ENCODE peak calls at places on chromosomes 6 and 20, in eight cellular contexts. One of them, this sample, is unnamed.

GRCh38 chr20:60104980-60105379 is 146.8 kb downstream of the CDH26 start:
- DNase-seq in Peyer's patch: no peak
- DNase-seq in heart left ventricle: no peak
- DNase-seq in sigmoid colon: no peak
- DNase-seq in HCT116: no peak
- DNase-seq in body of pancreas: no peak
- DNase-seq in right lobe of liver: no peak
- DNase-seq in spleen: no peak
- DNase-seq in this sample: no peak

GRCh38 chr6:163408352-163408991 is 6.0 kb upstream of the QKI start:
- DNase-seq in Peyer's patch: no peak
- DNase-seq in heart left ventricle: no peak
- DNase-seq in sigmoid colon: no peak
- DNase-seq in HCT116: no peak
- DNase-seq in body of pancreas: no peak
- DNase-seq in right lobe of liver: no peak
- DNase-seq in spleen: no peak
- DNase-seq in this sample: no peak

GRCh38 chr6:105452924-105453756 is 50.3 kb upstream of the PREP start:
- DNase-seq in Peyer's patch: peak; percentile 56
- DNase-seq in heart left ventricle: no peak
- DNase-seq in sigmoid colon: no peak
- DNase-seq in HCT116: no peak
- DNase-seq in body of pancreas: peak; percentile 12
- DNase-seq in right lobe of liver: no peak
- DNase-seq in spleen: peak; percentile 83
- DNase-seq in this sample: no peak

GRCh38 chr20:43448748-43449535 is 8.8 kb upstream of the SRSF6 start:
- DNase-seq in Peyer's patch: peak; percentile 71
- DNase-seq in heart left ventricle: no peak
- DNase-seq in sigmoid colon: no peak
- DNase-seq in HCT116: peak; percentile 36
- DNase-seq in body of pancreas: peak; percentile 66
- DNase-seq in right lobe of liver: peak; percentile 27
- DNase-seq in spleen: no peak
- DNase-seq in this sample: no peak

GRCh38 chr20:5491463-5491862 is 174.7 kb upstream of the PROKR2 start:
- DNase-seq in Peyer's patch: no peak
- DNase-seq in heart left ventricle: no peak
- DNase-seq in sigmoid colon: no peak
- DNase-seq in HCT116: no peak
- DNase-seq in body of pancreas: peak; percentile 52
- DNase-seq in right lobe of liver: no peak
- DNase-seq in spleen: no peak
- DNase-seq in this sample: no peak

GRCh38 chr20:50190251-50191064 is at the start of gene CEBPB:
- DNase-seq in Peyer's patch: peak; percentile 94
- DNase-seq in heart left ventricle: peak; percentile 92
- DNase-seq in sigmoid colon: peak; percentile 97
- DNase-seq in HCT116: peak; percentile 76
- DNase-seq in body of pancreas: peak; percentile 92
- DNase-seq in right lobe of liver: peak; percentile 95
- DNase-seq in spleen: peak; percentile 98
- DNase-seq in this sample: peak; percentile 94

GRCh38 chr6:10099086-10099499 is 315.8 kb downstream of the TFAP2A start:
- DNase-seq in Peyer's patch: no peak
- DNase-seq in heart left ventricle: no peak
- DNase-seq in sigmoid colon: no peak
- DNase-seq in HCT116: no peak
- DNase-seq in body of pancreas: peak; percentile 68
- DNase-seq in right lobe of liver: no peak
- DNase-seq in spleen: no peak
- DNase-seq in this sample: no peak

GRCh38 chr6:108105584-108105983 is 31.0 kb upstream of the OSTM1 start:
- DNase-seq in Peyer's patch: no peak
- DNase-seq in heart left ventricle: no peak
- DNase-seq in sigmoid colon: no peak
- DNase-seq in HCT116: no peak
- DNase-seq in body of pancreas: no peak
- DNase-seq in right lobe of liver: no peak
- DNase-seq in spleen: no peak
- DNase-seq in this sample: no peak

GRCh38 chr6:148347076-148348054 is 4.7 kb downstream of the SASH1 start:
- DNase-seq in Peyer's patch: no peak
- DNase-seq in heart left ventricle: no peak
- DNase-seq in sigmoid colon: no peak
- DNase-seq in HCT116: no peak
- DNase-seq in body of pancreas: no peak
- DNase-seq in right lobe of liver: no peak
- DNase-seq in spleen: no peak
- DNase-seq in this sample: no peak

GRCh38 chr6:12152023-12152960 is 137.9 kb upstream of the EDN1 start:
- DNase-seq in Peyer's patch: no peak
- DNase-seq in heart left ventricle: no peak
- DNase-seq in sigmoid colon: no peak
- DNase-seq in HCT116: no peak
- DNase-seq in body of pancreas: no peak
- DNase-seq in right lobe of liver: no peak
- DNase-seq in spleen: no peak
- DNase-seq in this sample: no peak

GRCh38 chr6:26392932-26393636 is 9.0 kb upstream of the BTN3A1 start:
- DNase-seq in Peyer's patch: no peak
- DNase-seq in heart left ventricle: no peak
- DNase-seq in sigmoid colon: no peak
- DNase-seq in HCT116: no peak
- DNase-seq in body of pancreas: no peak
- DNase-seq in right lobe of liver: no peak
- DNase-seq in spleen: no peak
- DNase-seq in this sample: no peak

GRCh38 chr6:55868910-55869479 is 6.4 kb downstream of the BMP5 start:
- DNase-seq in Peyer's patch: no peak
- DNase-seq in heart left ventricle: no peak
- DNase-seq in sigmoid colon: no peak
- DNase-seq in HCT116: peak; percentile 2
- DNase-seq in body of pancreas: no peak
- DNase-seq in right lobe of liver: no peak
- DNase-seq in spleen: no peak
- DNase-seq in this sample: no peak

GRCh38 chr6:12348530-12349511 is 58.7 kb downstream of the EDN1 start:
- DNase-seq in Peyer's patch: no peak
- DNase-seq in heart left ventricle: no peak
- DNase-seq in sigmoid colon: no peak
- DNase-seq in HCT116: peak; percentile 83
- DNase-seq in body of pancreas: no peak
- DNase-seq in right lobe of liver: no peak
- DNase-seq in spleen: no peak
- DNase-seq in this sample: no peak

GRCh38 chr20:5848711-5849505 is 98.7 kb downstream of the SHLD1 start:
- DNase-seq in Peyer's patch: no peak
- DNase-seq in heart left ventricle: no peak
- DNase-seq in sigmoid colon: no peak
- DNase-seq in HCT116: no peak
- DNase-seq in body of pancreas: no peak
- DNase-seq in right lobe of liver: no peak
- DNase-seq in spleen: no peak
- DNase-seq in this sample: no peak

GRCh38 chr6:32819729-32820128 is 2.9 kb upstream of the HLA-DOB start:
- DNase-seq in Peyer's patch: no peak
- DNase-seq in heart left ventricle: no peak
- DNase-seq in sigmoid colon: no peak
- DNase-seq in HCT116: peak; percentile 16
- DNase-seq in body of pancreas: no peak
- DNase-seq in right lobe of liver: no peak
- DNase-seq in spleen: no peak
- DNase-seq in this sample: no peak

GRCh38 chr20:37242503-37242902 is 19.1 kb downstream of the GHRH start:
- DNase-seq in Peyer's patch: no peak
- DNase-seq in heart left ventricle: no peak
- DNase-seq in sigmoid colon: peak; percentile 14
- DNase-seq in HCT116: no peak
- DNase-seq in body of pancreas: no peak
- DNase-seq in right lobe of liver: no peak
- DNase-seq in spleen: no peak
- DNase-seq in this sample: no peak

GRCh38 chr20:37244572-37244957 is 17.0 kb downstream of the GHRH start:
- DNase-seq in Peyer's patch: no peak
- DNase-seq in heart left ventricle: no peak
- DNase-seq in sigmoid colon: no peak
- DNase-seq in HCT116: no peak
- DNase-seq in body of pancreas: no peak
- DNase-seq in right lobe of liver: no peak
- DNase-seq in spleen: no peak
- DNase-seq in this sample: peak; percentile 68

GRCh38 chr20:37245181-37245580 is 16.4 kb downstream of the GHRH start:
- DNase-seq in Peyer's patch: no peak
- DNase-seq in heart left ventricle: no peak
- DNase-seq in sigmoid colon: no peak
- DNase-seq in HCT116: no peak
- DNase-seq in body of pancreas: no peak
- DNase-seq in right lobe of liver: no peak
- DNase-seq in spleen: no peak
- DNase-seq in this sample: no peak

GRCh38 chr20:37243937-37244571 is 17.6 kb downstream of the GHRH start:
- DNase-seq in Peyer's patch: no peak
- DNase-seq in heart left ventricle: peak; percentile 61
- DNase-seq in sigmoid colon: peak; percentile 77
- DNase-seq in HCT116: no peak
- DNase-seq in body of pancreas: peak; percentile 35
- DNase-seq in right lobe of liver: peak; percentile 70
- DNase-seq in spleen: no peak
- DNase-seq in this sample: peak; percentile 64

DNA sequence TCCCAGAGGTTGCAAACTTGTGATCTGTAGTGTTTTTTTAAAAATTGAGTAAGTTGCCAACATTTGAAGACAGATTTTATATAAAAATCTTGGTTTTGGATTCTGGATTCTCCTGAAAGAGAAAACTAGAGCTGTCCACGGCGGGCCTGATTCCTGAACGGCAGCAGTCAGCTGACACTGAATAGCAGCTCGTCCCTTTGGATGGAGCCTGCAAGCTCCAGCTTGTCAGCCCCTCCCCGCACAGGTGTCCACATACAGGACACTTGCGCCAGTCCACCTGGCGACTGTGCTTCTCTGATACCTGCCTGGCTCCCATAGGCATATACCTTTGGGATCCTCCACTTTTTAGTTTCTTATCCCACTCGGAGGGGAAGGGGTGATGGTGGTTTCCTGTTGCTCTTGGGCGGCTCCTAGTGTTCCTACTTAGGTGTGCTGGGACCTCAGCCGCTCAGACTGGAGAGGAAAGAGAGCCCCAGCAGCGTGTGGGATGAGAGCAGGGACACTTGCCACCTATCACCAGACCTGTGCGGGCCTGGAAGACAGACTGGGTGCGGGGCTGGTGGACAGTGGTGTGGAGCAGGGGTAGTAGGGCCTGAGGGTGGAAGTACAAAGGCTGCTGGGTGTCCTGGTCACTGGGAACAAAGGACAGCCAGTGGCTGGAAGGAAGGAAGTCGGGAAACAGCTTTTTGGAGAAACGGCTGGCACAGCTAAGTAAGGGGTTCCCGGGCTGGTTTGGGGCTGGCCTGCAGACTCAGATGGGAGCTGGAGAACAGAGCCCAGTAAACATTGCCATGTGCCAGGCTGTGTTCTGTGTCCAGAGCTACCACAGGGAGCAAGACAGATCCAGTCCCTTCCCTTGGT is 18.3 kb downstream of the GHRH start:
- DNase-seq in Peyer's patch: no peak
- DNase-seq in heart left ventricle: no peak
- DNase-seq in sigmoid colon: no peak
- DNase-seq in HCT116: no peak
- DNase-seq in body of pancreas: no peak
- DNase-seq in right lobe of liver: peak; percentile 23
- DNase-seq in spleen: no peak
- DNase-seq in this sample: no peak
- TF ChIP-seq POLR2A in Peyer's patch: no peak
- TF ChIP-seq POLR2A in heart left ventricle: no peak
- TF ChIP-seq POLR2A in sigmoid colon: no peak
- TF ChIP-seq POLR2A in HCT116: no peak
- TF ChIP-seq POLR2A in body of pancreas: no peak
- TF ChIP-seq POLR2A in right lobe of liver: no peak
- TF ChIP-seq POLR2A in spleen: no peak
- TF ChIP-seq POLR2A in this sample: no peak

GRCh38 chr20:63102720-63103375 is 96.1 kb upstream of the BHLHE23 start:
- DNase-seq in Peyer's patch: peak; percentile 70
- DNase-seq in heart left ventricle: no peak
- DNase-seq in sigmoid colon: peak; percentile 81
- DNase-seq in HCT116: no peak
- DNase-seq in body of pancreas: peak; percentile 12
- DNase-seq in right lobe of liver: no peak
- DNase-seq in spleen: peak; percentile 86
- DNase-seq in this sample: no peak
- H3K4me3 ChIP-seq in Peyer's patch: peak overlapping the region; percentile 70
- H3K4me3 ChIP-seq in heart left ventricle: peak overlapping the region; percentile 66
- H3K4me3 ChIP-seq in sigmoid colon: peak overlapping the region; percentile 62
- H3K4me3 ChIP-seq in HCT116: peak overlapping the region; percentile 15
- H3K4me3 ChIP-seq in body of pancreas: no peak overlapping the region
- H3K4me3 ChIP-seq in right lobe of liver: peak overlapping the region; percentile 64
- H3K4me3 ChIP-seq in spleen: peak overlapping the region; percentile 67
- H3K4me3 ChIP-seq in this sample: peak overlapping the region; percentile 4

GRCh38 chr6:40268166-40268958 is 318.8 kb downstream of the LRFN2 start:
- DNase-seq in Peyer's patch: no peak
- DNase-seq in heart left ventricle: no peak
- DNase-seq in sigmoid colon: no peak
- DNase-seq in HCT116: no peak
- DNase-seq in body of pancreas: no peak
- DNase-seq in right lobe of liver: no peak
- DNase-seq in spleen: no peak
- DNase-seq in this sample: no peak
- TF ChIP-seq CTCF in Peyer's patch: no peak
- TF ChIP-seq CTCF in heart left ventricle: no peak
- TF ChIP-seq CTCF in sigmoid colon: no peak
- TF ChIP-seq CTCF in HCT116: no peak
- TF ChIP-seq CTCF in body of pancreas: no peak
- TF ChIP-seq CTCF in right lobe of liver: no peak
- TF ChIP-seq CTCF in spleen: no peak
- TF ChIP-seq CTCF in this sample: no peak

DNA sequence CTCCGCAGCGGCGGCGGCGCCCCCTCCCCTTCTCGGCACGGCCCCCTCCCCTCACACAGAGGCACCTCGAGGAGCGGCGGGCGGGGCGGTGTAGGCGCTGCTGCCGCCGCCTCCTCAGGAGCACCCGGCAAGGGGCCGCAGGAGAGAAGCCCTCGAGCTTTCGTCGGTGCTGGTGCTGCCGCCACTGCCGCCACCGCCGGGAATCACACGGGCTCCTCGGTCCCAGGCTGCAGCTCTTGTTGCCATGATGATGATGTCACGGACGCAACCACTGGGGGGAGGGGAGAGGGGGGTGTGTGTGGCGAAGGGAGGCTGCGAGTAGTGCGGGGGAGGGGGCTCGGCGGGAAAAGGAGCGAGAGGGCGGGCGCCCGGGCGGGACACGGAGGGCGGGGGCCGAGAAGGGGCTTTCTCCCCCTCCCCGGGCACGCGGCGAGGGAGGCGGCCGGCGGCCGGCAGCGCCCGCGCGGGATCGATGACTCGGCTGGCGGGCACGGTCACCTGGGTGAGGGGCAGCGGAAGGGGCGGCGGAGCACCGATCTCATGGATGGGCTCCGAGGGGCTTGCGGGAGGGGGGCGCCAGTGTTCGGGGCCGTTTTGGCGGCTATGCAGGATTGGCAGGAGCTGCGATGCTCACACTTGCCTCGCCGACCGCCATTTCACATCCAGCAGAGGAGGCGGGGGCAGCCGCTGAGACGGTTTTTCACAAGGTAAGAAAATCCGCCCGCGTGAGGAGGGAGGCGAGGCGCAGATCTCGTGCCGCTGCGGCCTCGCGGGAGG is at the start of gene REV3L:
- DNase-seq in Peyer's patch: peak; percentile 95
- DNase-seq in heart left ventricle: peak; percentile 92
- DNase-seq in sigmoid colon: peak; percentile 95
- DNase-seq in HCT116: peak; percentile 64
- DNase-seq in body of pancreas: peak; percentile 90
- DNase-seq in right lobe of liver: peak; percentile 89
- DNase-seq in spleen: peak; percentile 96
- DNase-seq in this sample: peak; percentile 87
- TF ChIP-seq POLR2A in Peyer's patch: peak; percentile 83
- TF ChIP-seq POLR2A in heart left ventricle: no peak
- TF ChIP-seq POLR2A in sigmoid colon: peak; percentile 30
- TF ChIP-seq POLR2A in HCT116: no peak
- TF ChIP-seq POLR2A in body of pancreas: peak; percentile 64
- TF ChIP-seq POLR2A in right lobe of liver: peak; percentile 58
- TF ChIP-seq POLR2A in spleen: peak; percentile 81
- TF ChIP-seq POLR2A in this sample: peak; percentile 46

This sample was measured in gastrocnemius medialis.